ENCODE peak calls at places on chromosome 13, in nine cellular contexts. S, W, U, P, K, E, O, I and R are unnamed samples.

GRCh38 chr13:46609726-46610125 is 56.8 kb downstream of the LRCH1 start:
- DNase-seq in S (no peak), W (no peak), U (no peak), P (no peak), K (no peak), E (no peak), O (no peak), I (no peak), R (no peak)

GRCh38 chr13:64556391-64556790 is 2673.7 kb downstream of the PCDH9 start:
- DNase-seq in S (no peak), W (no peak), U (no peak), P (no peak), K (no peak), E (peak), O (no peak), I (no peak), R (no peak)

GRCh38 chr13:21240586-21240985 is 64.1 kb downstream of the MRPL57 start:
- DNase-seq in S (no peak), W (no peak), U (no peak), P (no peak), K (no peak), E (peak), O (no peak), I (no peak), R (no peak)

GRCh38 chr13:46771693-46772092 is 25.3 kb downstream of the ESD start:
- DNase-seq in S (no peak), W (no peak), U (no peak), P (no peak), K (no peak), E (no peak), O (no peak), I (no peak), R (no peak)

GRCh38 chr13:44153536-44153935 is 220.1 kb upstream of the SERP2 start:
- DNase-seq in S (no peak), W (no peak), U (no peak), P (no peak), K (no peak), E (no peak), O (no peak), I (no peak), R (no peak)

GRCh38 chr13:36493046-36493445 is 60.8 kb downstream of the CCNA1 start:
- DNase-seq in S (no peak), W (no peak), U (no peak), P (no peak), K (no peak), E (no peak), O (no peak), I (no peak), R (no peak)

GRCh38 chr13:26878465-26878864 is 117.9 kb upstream of the GPR12 start:
- DNase-seq in S (no peak), W (no peak), U (no peak), P (no peak), K (no peak), E (no peak), O (no peak), I (no peak), R (no peak)

GRCh38 chr13:95118541-95119324 is 182.5 kb downstream of the ABCC4 start:
- DNase-seq in S (no peak), W (no peak), U (no peak), P (no peak), K (no peak), E (no peak), O (no peak), I (no peak), R (no peak)

GRCh38 chr13:37899753-37900152 is 30.2 kb upstream of the TRPC4 start:
- DNase-seq in S (no peak), W (no peak), U (no peak), P (no peak), K (no peak), E (no peak), O (no peak), I (no peak), R (no peak)